ENCODE peak calls at places on chromosomes 7 and 10, in five cellular contexts. O is cardiac muscle cell, Q is endothelial cell of umbilical vein, G is ovary, Y is heart left ventricle. D is an unnamed sample. For H3K9me3, the result is how much of the 10 kb centered on the place peaks cover.

GRCh38 chr7:78769551-78770101 is 683.8 kb downstream of the MAGI2 start:
- DNase-seq in Y (no peak), G (no peak), O (no peak), Q (no peak), D (no peak)

GRCh38 chr7:156932006-156932405 is 17.5 kb upstream of the NOM1 start:
- DNase-seq in Y (no peak), O (peak), G (no peak), Q (peak), D (no peak)

GRCh38 chr10:101840741-101841453 is 2.7 kb downstream of the KCNIP2 start:
- DNase-seq in Y (peak), G (peak), O (peak), Q (peak), D (peak)

GRCh38 chr10:110226926-110227641 is 19.7 kb downstream of the MXI1 start:
- DNase-seq in Q (no peak), O (peak), G (peak), Y (peak), D (no peak)

GRCh38 chr7:44284881-44285541 is 40.4 kb downstream of the CAMK2B start:
- DNase-seq in Y (no peak), Q (no peak), G (peak), O (no peak), D (no peak)

GRCh38 chr10:82411416-82411815 is 536.4 kb downstream of the NRG3 start:
- DNase-seq in Y (no peak), G (no peak), Q (no peak), O (no peak), D (no peak)

GRCh38 chr10:73585223-73585784 is 5.8 kb downstream of the USP54 start:
- DNase-seq in Y (no peak), O (no peak), G (no peak), Q (no peak), D (no peak)

GRCh38 chr7:103011650-103012049 is 62.9 kb downstream of the FBXL13 start:
- DNase-seq in Y (no peak), Q (peak), O (peak), G (no peak), D (no peak)

GRCh38 chr7:28623105-28623730 is 210.9 kb downstream of the CREB5 start:
- DNase-seq in Q (no peak), G (no peak), Y (no peak), O (peak), D (peak)

GRCh38 chr7:106021211-106022067 is 58.4 kb downstream of the CDHR3 start:
- DNase-seq in Y (no peak), O (no peak), Q (no peak), G (no peak), D (no peak)

GRCh38 chr7:1571261-1571650 is 1.4 kb upstream of the PSMG3 start:
- DNase-seq in G (no peak), Y (no peak), Q (no peak), O (peak), D (no peak)

GRCh38 chr7:106086062-106086461 is 26.1 kb downstream of the SYPL1 start:
- DNase-seq in Q (no peak), Y (no peak), G (no peak), O (no peak), D (no peak)

GRCh38 chr7:139065323-139065722 is 29.5 kb upstream of the ZC3HAV1L start:
- DNase-seq in O (no peak), G (no peak), Q (no peak), Y (no peak), D (peak)

GRCh38 chr10:101217450-101218281 is 11.6 kb downstream of the LBX1 start:
- DNase-seq in O (peak), Y (peak), Q (peak), G (no peak), D (no peak)

GRCh38 chr10:110857265-110858158 is 14.2 kb upstream of the PDCD4 start:
- DNase-seq in Q (peak), G (no peak), Y (no peak), O (peak), D (peak)

GRCh38 chr7:55280031-55280454 is 85.1 kb upstream of the LANCL2 start:
- DNase-seq in Y (no peak), Q (peak), O (peak), G (peak), D (peak)

GRCh38 chr7:143257501-143257900 is 5.7 kb upstream of the GSTK1 start:
- DNase-seq in Q (no peak), G (no peak), Y (no peak), O (no peak), D (no peak)

GRCh38 chr7:2781636-2782035 is 62.5 kb downstream of the GNA12 start:
- DNase-seq in O (peak), Y (no peak), Q (no peak), G (no peak), D (no peak)

GRCh38 chr7:2786607-2787116 is 57.4 kb downstream of the GNA12 start:
- DNase-seq in Y (no peak), O (no peak), G (no peak), Q (no peak), D (no peak)

GRCh38 chr7:2782565-2782964 is 61.5 kb downstream of the GNA12 start:
- DNase-seq in Q (no peak), Y (no peak), O (no peak), G (no peak), D (no peak)

GRCh38 chr7:2787251-2787968 is 56.7 kb downstream of the GNA12 start:
- DNase-seq in G (no peak), O (peak), Q (no peak), Y (no peak), D (no peak)

DNA sequence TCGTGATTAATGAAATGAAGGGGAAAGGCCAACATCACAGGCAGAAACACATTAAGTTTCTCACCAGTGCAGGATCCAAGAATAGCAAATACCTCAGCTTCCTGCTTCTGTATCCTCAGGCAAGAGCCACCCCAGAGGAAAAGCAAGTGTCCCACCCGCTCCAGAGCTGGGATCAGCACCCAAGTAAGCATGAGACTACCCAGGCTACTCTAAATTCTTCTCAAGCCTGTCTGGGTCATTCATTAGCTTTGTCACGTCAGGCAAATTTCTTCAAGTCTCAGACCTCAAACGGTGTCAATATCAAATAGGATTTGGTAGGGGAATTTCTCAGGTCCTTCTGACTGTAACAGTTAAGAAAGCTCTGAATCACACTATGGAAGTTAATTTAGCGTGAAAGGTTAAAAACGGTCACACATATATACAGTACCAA is 59.0 kb downstream of the GNA12 start:
- DNase-seq in Y (no peak), G (no peak), Q (peak), O (peak), D (no peak)
- H3K27ac ChIP-seq in Y (peak), G (no peak), Q (peak), O (peak), D (no peak)

GRCh38 chr10:118047363-118047719 is 600 bp upstream of the RAB11FIP2 start:
- DNase-seq in O (no peak), Y (peak), G (peak), Q (no peak), D (no peak)

GRCh38 chr10:118045842-118046490 is 775 bp downstream of the RAB11FIP2 start:
- DNase-seq in O (peak), G (peak), Q (peak), Y (no peak), D (no peak)

GRCh38 chr10:118042827-118043242 is 3.9 kb downstream of the RAB11FIP2 start:
- DNase-seq in Y (no peak), O (no peak), Q (peak), G (no peak), D (no peak)

GRCh38 chr10:118045154-118045841 is 1.4 kb downstream of the RAB11FIP2 start:
- DNase-seq in G (no peak), Q (peak), Y (no peak), O (no peak), D (no peak)

DNA sequence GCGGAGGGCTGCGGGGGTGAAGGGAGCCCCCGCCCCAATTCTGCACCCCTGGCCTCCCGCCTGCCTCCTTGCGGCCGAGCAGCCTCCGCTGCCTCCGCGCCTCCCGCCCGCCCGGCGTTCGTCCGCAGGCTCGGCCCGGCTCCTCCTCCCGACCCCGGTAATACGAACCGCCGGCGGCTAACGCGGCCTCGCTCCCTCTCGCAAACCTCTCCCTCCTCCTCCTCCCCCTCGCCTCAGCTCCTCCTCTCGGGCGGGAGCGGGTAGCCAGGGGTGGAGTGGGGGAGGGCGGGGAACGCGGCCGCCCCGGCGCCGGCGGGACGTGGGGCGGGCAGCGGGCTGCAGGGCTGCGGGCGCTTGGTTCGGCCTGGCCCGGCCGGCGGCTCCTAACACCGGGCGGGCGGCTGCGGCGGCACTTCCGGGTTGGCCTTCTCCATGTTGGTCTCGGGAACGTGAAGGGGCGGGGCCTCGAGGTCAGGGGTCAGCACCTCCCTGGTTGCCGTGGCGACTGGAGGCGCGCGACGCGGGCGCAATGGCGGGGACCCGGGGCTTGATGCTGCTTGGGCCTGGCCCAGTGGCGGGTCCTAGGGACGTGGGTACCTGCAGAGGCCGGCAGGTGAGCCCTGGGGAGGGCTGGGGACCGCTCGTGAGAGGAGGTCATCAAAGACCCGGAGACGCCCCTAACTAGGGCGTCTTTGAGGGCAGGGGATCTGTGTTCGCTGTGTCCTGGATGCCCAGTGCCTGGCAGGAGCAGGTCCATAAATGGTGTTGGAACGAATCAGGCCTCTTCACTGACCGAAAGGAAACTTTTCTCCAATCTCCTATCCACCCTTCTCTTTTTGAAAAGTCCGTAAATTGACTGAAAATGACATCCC is at the start of gene RAB11FIP2:
- DNase-seq in G (peak), O (peak), Y (peak), Q (peak), D (peak)
- TF ChIP-seq CTCF in G (no peak), O (peak), Y (peak), Q (no peak), D (peak)

DNA sequence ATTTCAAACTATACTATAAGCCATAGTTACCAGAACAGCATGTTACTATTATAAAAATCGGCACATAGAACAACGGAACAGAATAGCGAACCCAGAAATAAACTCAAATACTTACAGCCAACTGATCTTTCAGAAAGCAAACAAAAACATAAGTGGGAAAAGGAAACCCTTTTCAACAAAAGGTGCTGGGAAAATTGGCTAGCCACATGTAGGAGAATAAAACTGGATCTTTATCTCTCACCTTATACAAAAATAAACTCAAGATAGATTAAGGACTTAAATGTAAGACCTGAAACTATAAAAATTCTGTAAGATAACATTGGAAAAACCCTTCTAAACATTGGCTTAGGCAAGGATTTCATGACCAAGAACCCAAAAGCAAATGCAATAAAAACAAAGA is 29.1 kb downstream of the ZNF680 start:
- DNase-seq in Q (no peak), Y (no peak), O (no peak), G (no peak), D (no peak)
- H3K9me3 ChIP-seq in Q (under half), Y (under half), O (under half), G (under half), D (under half)

GRCh38 chr10:103504181-103504783 is 10.8 kb downstream of the NEURL1 start:
- DNase-seq in Y (no peak), O (peak), Q (peak), G (peak), D (peak)
- H3K27ac ChIP-seq in Y (no peak), O (no peak), Q (peak), G (peak), D (no peak)

GRCh38 chr7:69896100-69896499 is 297.8 kb downstream of the AUTS2 start:
- DNase-seq in O (no peak), Q (no peak), Y (no peak), G (no peak), D (no peak)
- TF ChIP-seq CTCF in O (no peak), Q (no peak), Y (no peak), G (no peak), D (no peak)

DNA sequence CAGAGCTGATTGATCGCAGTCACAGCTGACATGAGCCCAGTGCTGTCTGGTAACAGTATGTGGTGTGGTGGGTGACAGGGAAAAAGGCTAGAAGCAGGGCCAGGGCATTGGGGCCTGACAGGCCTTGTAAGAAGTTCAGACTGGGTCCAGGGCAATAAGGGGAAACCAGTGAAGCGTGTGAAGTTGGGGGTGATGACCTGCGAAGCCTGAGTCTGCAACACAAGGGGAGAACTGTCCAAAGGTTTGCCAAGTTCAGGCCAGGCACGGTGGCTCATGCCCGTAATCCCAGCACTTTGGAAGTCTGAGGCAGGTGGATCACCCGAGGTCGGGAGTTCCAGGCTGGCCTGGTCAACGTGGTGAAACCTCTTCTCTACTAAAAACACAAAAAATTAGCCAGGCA is 983.9 kb upstream of the ZNF722 start:
- DNase-seq in Q (no peak), Y (no peak), O (no peak), G (no peak), D (no peak)
- H3K9me3 ChIP-seq in Q (under half), Y (under half), O (under half), G (under half), D (half or more)

GRCh38 chr7:124720195-124720594 is 45.4 kb downstream of the GPR37 start:
- DNase-seq in Y (no peak), O (no peak), G (no peak), Q (no peak), D (peak)

GRCh38 chr7:124724516-124725192 is 40.9 kb downstream of the GPR37 start:
- DNase-seq in G (no peak), O (no peak), Q (no peak), Y (no peak), D (no peak)

GRCh38 chr7:124724079-124724478 is 41.5 kb downstream of the GPR37 start:
- DNase-seq in G (no peak), Q (no peak), O (no peak), Y (no peak), D (no peak)

GRCh38 chr7:124723012-124723411 is 42.6 kb downstream of the GPR37 start:
- DNase-seq in Q (peak), Y (no peak), G (no peak), O (no peak), D (no peak)

GRCh38 chr7:124722292-124722691 is 43.3 kb downstream of the GPR37 start:
- DNase-seq in G (no peak), Y (no peak), Q (peak), O (no peak), D (no peak)
- H3K27ac ChIP-seq in G (no peak), Y (no peak), Q (peak), O (no peak), D (no peak)

DNA sequence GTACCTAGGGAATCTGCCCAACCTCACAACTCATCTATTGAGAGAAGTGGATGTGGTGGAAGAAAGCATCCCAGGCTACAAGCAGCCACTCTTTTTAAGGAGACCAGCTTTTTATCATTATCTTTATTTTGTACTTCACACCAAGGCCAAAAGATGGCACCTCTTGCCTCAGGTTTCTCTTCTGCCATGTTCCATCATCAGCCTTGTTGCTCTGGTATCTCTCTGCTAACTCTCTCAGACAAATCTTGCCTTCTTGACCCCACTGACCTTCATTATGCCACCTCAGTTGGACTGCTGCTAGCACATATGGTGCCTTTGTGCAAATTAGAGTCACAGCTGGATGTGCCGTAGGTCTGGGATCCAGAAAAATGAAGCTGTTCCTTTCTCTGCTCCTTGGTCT is 47.2 kb upstream of the DYNC1I1 start:
- DNase-seq in Y (no peak), Q (peak), G (no peak), O (no peak), D (no peak)
- TF ChIP-seq CTCF in Y (no peak), Q (no peak), G (no peak), O (no peak), D (no peak)

GRCh38 chr7:56474271-56474670 is 358.1 kb upstream of the NUPR2 start:
- DNase-seq in Q (no peak), O (no peak), Y (no peak), G (no peak), D (no peak)

DNA sequence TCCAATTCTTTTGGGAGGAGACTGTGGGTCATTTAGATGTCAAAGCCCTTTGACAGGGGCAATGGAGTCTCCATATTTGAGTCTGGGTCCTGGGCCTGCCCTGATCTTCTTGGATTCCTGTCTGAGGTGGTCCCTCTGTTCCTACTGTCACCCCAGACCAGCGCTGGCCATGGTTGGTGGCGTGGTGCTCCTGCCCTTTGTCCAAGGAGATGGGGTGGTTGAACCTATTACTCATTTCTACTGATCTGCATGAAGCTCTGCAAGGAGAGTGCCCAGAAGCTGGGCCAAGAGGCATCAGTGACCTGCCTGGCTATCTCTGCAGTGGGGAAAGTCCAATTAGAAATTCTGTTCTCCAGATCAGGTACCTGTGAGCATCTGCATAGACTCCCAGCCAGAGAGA is 355.6 kb upstream of the NUPR2 start:
- DNase-seq in Y (no peak), G (no peak), O (no peak), Q (no peak), D (no peak)
- H3K9me3 ChIP-seq in Y (half or more), G (under half), O (under half), Q (under half), D (half or more)